ENCODE peak calls at places on chromosomes 5 and 9, in ten cellular contexts. M is T-helper 17 cell; B is coronary artery; D is BJ; F is stimulated activated CD4-positive, alpha-beta T cell treated with anti-CD3 and anti-CD28 coated beads, Interleukin-4, amount 100 ng/mL, for 4 hours; Q is NCI-H774; X is GM04504; H is T follicular helper cell; R is SW480; T is effector CD8-positive, alpha-beta T cell. C is an unnamed sample.

GRCh38 chr5:153099328-153099727 is 391.1 kb upstream of the GRIA1 start:
- DNase-seq in X (no peak), F (no peak), Q (no peak), T (no peak), M (no peak), D (no peak), B (no peak), R (peak), H (no peak), C (no peak)

GRCh38 chr9:125580701-125581286 is 126.2 kb downstream of the MAPKAP1 start:
- DNase-seq in T (no peak), X (no peak), D (no peak), Q (no peak), F (no peak), B (no peak), R (no peak), M (no peak), H (no peak), C (no peak)

GRCh38 chr5:159097461-159098284 is 2.0 kb downstream of the EBF1 start:
- DNase-seq in D (no peak), T (no peak), Q (no peak), R (no peak), X (no peak), M (no peak), B (no peak), F (no peak), H (no peak), C (no peak)

GRCh38 chr9:130997925-130998595 is 10.9 kb upstream of the LAMC3 start:
- DNase-seq in R (peak), B (no peak), Q (peak), T (peak), H (no peak), D (no peak), F (peak), X (no peak), M (no peak), C (peak)

GRCh38 chr5:169037478-169037877 is 263.5 kb downstream of the SLIT3 start:
- DNase-seq in H (no peak), M (no peak), F (no peak), Q (no peak), B (no peak), T (no peak), R (no peak), D (no peak), X (no peak), C (no peak)

GRCh38 chr9:97511762-97512429 is 10.4 kb downstream of the TMOD1 start:
- DNase-seq in H (no peak), B (no peak), D (no peak), T (no peak), X (no peak), R (no peak), Q (no peak), F (no peak), M (no peak), C (no peak)

GRCh38 chr9:89247431-89248370 is 63.3 kb upstream of the CKS2 start:
- DNase-seq in Q (no peak), R (no peak), B (no peak), F (no peak), T (no peak), D (no peak), X (no peak), M (no peak), H (no peak), C (no peak)

GRCh38 chr5:109316631-109317030 is 93.1 kb downstream of the PJA2 start:
- DNase-seq in X (peak), H (no peak), M (no peak), Q (no peak), F (no peak), T (no peak), D (no peak), B (no peak), R (no peak), C (no peak)

GRCh38 chr9:7780261-7780988 is 19.2 kb downstream of the DMAC1 start:
- DNase-seq in M (no peak), Q (no peak), R (no peak), B (no peak), F (no peak), X (peak), T (no peak), D (no peak), H (no peak), C (no peak)

GRCh38 chr9:101476576-101477208 is 41.1 kb upstream of the ALDOB start:
- DNase-seq in T (no peak), Q (no peak), F (no peak), X (no peak), M (no peak), R (no peak), B (no peak), D (no peak), H (no peak), C (no peak)

GRCh38 chr5:147101654-147102053 is 133.2 kb upstream of the STK32A start:
- DNase-seq in X (no peak), F (no peak), B (no peak), M (no peak), Q (no peak), R (no peak), T (no peak), H (no peak), D (no peak), C (peak)

GRCh38 chr5:53291528-53291927 is 182.0 kb upstream of the MOCS2 start:
- DNase-seq in T (no peak), D (no peak), M (no peak), X (no peak), R (no peak), H (no peak), B (no peak), F (no peak), Q (no peak), C (no peak)

GRCh38 chr5:158165647-158166046 is 306.7 kb upstream of the CLINT1 start:
- DNase-seq in Q (no peak), H (no peak), M (no peak), B (no peak), D (no peak), X (no peak), R (no peak), F (no peak), T (no peak), C (no peak)

GRCh38 chr5:95958308-95959014 is 3.2 kb downstream of the ELL2 start:
- DNase-seq in D (no peak), F (no peak), H (no peak), X (peak), R (peak), T (no peak), Q (no peak), B (no peak), M (no peak), C (no peak)

GRCh38 chr9:34079181-34079580 is 30.5 kb upstream of the UBAP2 start:
- DNase-seq in R (peak), Q (no peak), M (no peak), T (no peak), X (no peak), B (no peak), H (no peak), D (no peak), F (no peak), C (no peak)

C was measured in dorsolateral prefrontal cortex.